ENCODE peak calls at places on chromosome 6, in eight cellular contexts. One of them, this sample, is unnamed.

GRCh38 chr6:44631968-44632367 is 244.5 kb downstream of the CDC5L start:
- DNase-seq in ovary: no peak
- DNase-seq in stomach: no peak
- DNase-seq in heart left ventricle: no peak
- DNase-seq in A549: no peak
- DNase-seq in Peyer's patch: no peak
- DNase-seq in erythroblast: no peak
- DNase-seq in IMR-90: no peak
- DNase-seq in this sample: no peak

GRCh38 chr6:72580281-72580940 is 41.5 kb upstream of the KCNQ5 start:
- DNase-seq in ovary: no peak
- DNase-seq in stomach: no peak
- DNase-seq in heart left ventricle: no peak
- DNase-seq in A549: peak; percentile 67
- DNase-seq in Peyer's patch: no peak
- DNase-seq in erythroblast: peak; percentile 84
- DNase-seq in IMR-90: peak; percentile 88
- DNase-seq in this sample: no peak

GRCh38 chr6:116419069-116419468 is 42.1 kb upstream of the CALHM6 start:
- DNase-seq in ovary: no peak
- DNase-seq in stomach: no peak
- DNase-seq in heart left ventricle: no peak
- DNase-seq in A549: no peak
- DNase-seq in Peyer's patch: no peak
- DNase-seq in erythroblast: no peak
- DNase-seq in IMR-90: peak; percentile 56
- DNase-seq in this sample: no peak

GRCh38 chr6:157312733-157313132 is 10.6 kb downstream of the TMEM242 start:
- DNase-seq in ovary: no peak
- DNase-seq in stomach: no peak
- DNase-seq in heart left ventricle: no peak
- DNase-seq in A549: no peak
- DNase-seq in Peyer's patch: no peak
- DNase-seq in erythroblast: no peak
- DNase-seq in IMR-90: peak; percentile 14
- DNase-seq in this sample: no peak

GRCh38 chr6:47242483-47243386 is 67.0 kb downstream of the TNFRSF21 start:
- DNase-seq in ovary: peak; percentile 83
- DNase-seq in stomach: peak; percentile 93
- DNase-seq in heart left ventricle: peak; percentile 90
- DNase-seq in A549: peak; percentile 82
- DNase-seq in Peyer's patch: peak; percentile 95
- DNase-seq in erythroblast: peak; percentile 92
- DNase-seq in IMR-90: peak; percentile 90
- DNase-seq in this sample: peak; percentile 52

GRCh38 chr6:164247106-164247505 is 832.6 kb downstream of the QKI start:
- DNase-seq in ovary: no peak
- DNase-seq in stomach: no peak
- DNase-seq in heart left ventricle: no peak
- DNase-seq in A549: no peak
- DNase-seq in Peyer's patch: no peak
- DNase-seq in erythroblast: no peak
- DNase-seq in IMR-90: no peak
- DNase-seq in this sample: no peak

GRCh38 chr6:116127771-116128493 is 2.0 kb upstream of the COL10A1 start:
- DNase-seq in ovary: no peak
- DNase-seq in stomach: no peak
- DNase-seq in heart left ventricle: no peak
- DNase-seq in A549: peak; percentile 24
- DNase-seq in Peyer's patch: no peak
- DNase-seq in erythroblast: no peak
- DNase-seq in IMR-90: peak; percentile 39
- DNase-seq in this sample: no peak

GRCh38 chr6:149560736-149561135 is 5.4 kb upstream of the GINM1 start:
- DNase-seq in ovary: no peak
- DNase-seq in stomach: no peak
- DNase-seq in heart left ventricle: no peak
- DNase-seq in A549: peak; percentile 36
- DNase-seq in Peyer's patch: no peak
- DNase-seq in erythroblast: no peak
- DNase-seq in IMR-90: no peak
- DNase-seq in this sample: no peak

GRCh38 chr6:39520411-39520810 is 197.9 kb upstream of the KCNK16 start:
- DNase-seq in ovary: no peak
- DNase-seq in stomach: no peak
- DNase-seq in heart left ventricle: no peak
- DNase-seq in A549: no peak
- DNase-seq in Peyer's patch: no peak
- DNase-seq in erythroblast: no peak
- DNase-seq in IMR-90: no peak
- DNase-seq in this sample: no peak

GRCh38 chr6:47319382-47319781 is 9.7 kb upstream of the TNFRSF21 start:
- DNase-seq in ovary: no peak
- DNase-seq in stomach: no peak
- DNase-seq in heart left ventricle: no peak
- DNase-seq in A549: no peak
- DNase-seq in Peyer's patch: no peak
- DNase-seq in erythroblast: no peak
- DNase-seq in IMR-90: no peak
- DNase-seq in this sample: no peak

GRCh38 chr6:125791151-125791819 is 525 bp downstream of the NCOA7 start:
- DNase-seq in ovary: peak; percentile 18
- DNase-seq in stomach: peak; percentile 48
- DNase-seq in heart left ventricle: no peak
- DNase-seq in A549: peak; percentile 71
- DNase-seq in Peyer's patch: peak; percentile 76
- DNase-seq in erythroblast: peak; percentile 67
- DNase-seq in IMR-90: peak; percentile 52
- DNase-seq in this sample: no peak

GRCh38 chr6:135210632-135211305 is 29.7 kb downstream of the MYB start:
- DNase-seq in ovary: no peak
- DNase-seq in stomach: no peak
- DNase-seq in heart left ventricle: no peak
- DNase-seq in A549: no peak
- DNase-seq in Peyer's patch: no peak
- DNase-seq in erythroblast: no peak
- DNase-seq in IMR-90: no peak
- DNase-seq in this sample: no peak
- TF ChIP-seq POLR2A in ovary: no peak
- TF ChIP-seq POLR2A in stomach: no peak
- TF ChIP-seq POLR2A in heart left ventricle: no peak
- TF ChIP-seq POLR2A in A549: no peak
- TF ChIP-seq POLR2A in Peyer's patch: no peak
- TF ChIP-seq POLR2A in erythroblast: no peak
- TF ChIP-seq POLR2A in IMR-90: no peak
- TF ChIP-seq POLR2A in this sample: no peak

DNA sequence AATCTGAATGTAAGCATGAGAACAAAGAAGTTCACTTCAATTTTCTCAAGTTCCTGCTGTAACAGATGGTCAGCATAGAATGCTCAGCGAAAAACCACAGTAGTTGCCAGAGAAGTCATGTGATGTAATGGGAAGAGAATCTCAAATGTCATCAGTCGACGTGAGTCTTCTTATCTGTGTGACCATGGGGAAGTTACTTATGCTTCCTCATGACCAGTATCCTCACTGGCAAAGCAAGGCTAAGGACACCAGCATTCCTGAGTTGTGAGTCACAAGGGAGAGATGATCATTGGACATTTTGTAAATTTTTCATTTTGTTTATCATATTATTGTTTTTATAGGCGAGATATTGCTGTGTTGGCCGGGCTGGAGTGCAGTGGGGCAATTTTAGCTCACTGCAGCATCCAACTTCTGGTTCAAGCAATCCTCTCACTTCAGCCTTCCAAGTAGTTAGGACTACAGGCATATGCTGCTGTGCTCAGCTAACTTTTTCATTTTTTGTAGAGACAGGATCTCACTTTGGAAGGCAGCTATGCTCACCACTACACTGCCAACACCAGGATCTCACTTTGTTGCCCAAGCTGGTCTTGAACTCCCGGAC is 21.9 kb downstream of the SGK1 start:
- DNase-seq in ovary: peak; percentile 48
- DNase-seq in stomach: no peak
- DNase-seq in heart left ventricle: no peak
- DNase-seq in A549: peak; percentile 92
- DNase-seq in Peyer's patch: peak; percentile 60
- DNase-seq in erythroblast: peak; percentile 87
- DNase-seq in IMR-90: peak; percentile 100
- DNase-seq in this sample: no peak
- TF ChIP-seq POLR2A in ovary: no peak
- TF ChIP-seq POLR2A in stomach: no peak
- TF ChIP-seq POLR2A in heart left ventricle: no peak
- TF ChIP-seq POLR2A in A549: no peak
- TF ChIP-seq POLR2A in Peyer's patch: no peak
- TF ChIP-seq POLR2A in erythroblast: peak; percentile 34
- TF ChIP-seq POLR2A in IMR-90: peak; percentile 40
- TF ChIP-seq POLR2A in this sample: no peak

DNA sequence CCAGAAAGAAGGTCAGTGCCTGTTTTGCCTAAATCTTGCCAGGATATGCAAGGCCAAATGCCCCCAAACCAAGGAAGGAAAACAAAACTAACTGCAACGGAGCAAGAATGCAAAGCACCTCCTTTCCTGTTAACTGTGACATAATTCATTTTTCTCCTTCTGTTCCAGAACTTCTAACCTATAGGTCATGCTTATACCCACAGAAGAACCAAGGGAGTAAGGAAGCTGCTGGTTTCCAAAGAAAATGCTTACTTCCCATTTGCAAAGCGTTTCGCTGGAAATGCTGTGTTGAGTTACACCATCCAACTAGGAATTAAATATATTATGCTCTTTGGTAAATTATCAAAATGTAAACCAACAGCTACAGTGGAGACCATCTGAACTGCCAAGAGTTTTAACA is 43.0 kb downstream of the ATXN1 start:
- DNase-seq in ovary: no peak
- DNase-seq in stomach: no peak
- DNase-seq in heart left ventricle: no peak
- DNase-seq in A549: no peak
- DNase-seq in Peyer's patch: no peak
- DNase-seq in erythroblast: no peak
- DNase-seq in IMR-90: no peak
- DNase-seq in this sample: no peak
- TF ChIP-seq POLR2A in ovary: no peak
- TF ChIP-seq POLR2A in stomach: no peak
- TF ChIP-seq POLR2A in heart left ventricle: no peak
- TF ChIP-seq POLR2A in A549: no peak
- TF ChIP-seq POLR2A in Peyer's patch: no peak
- TF ChIP-seq POLR2A in erythroblast: no peak
- TF ChIP-seq POLR2A in IMR-90: no peak
- TF ChIP-seq POLR2A in this sample: no peak

GRCh38 chr6:31042801-31043200 is 32.5 kb downstream of the MUC22 start:
- DNase-seq in ovary: peak; percentile 46
- DNase-seq in stomach: peak; percentile 73
- DNase-seq in heart left ventricle: peak; percentile 50
- DNase-seq in A549: peak; percentile 71
- DNase-seq in Peyer's patch: peak; percentile 58
- DNase-seq in erythroblast: peak; percentile 6
- DNase-seq in IMR-90: peak; percentile 50
- DNase-seq in this sample: no peak

GRCh38 chr6:31038559-31038958 is 28.3 kb downstream of the MUC22 start:
- DNase-seq in ovary: no peak
- DNase-seq in stomach: no peak
- DNase-seq in heart left ventricle: no peak
- DNase-seq in A549: no peak
- DNase-seq in Peyer's patch: no peak
- DNase-seq in erythroblast: no peak
- DNase-seq in IMR-90: no peak
- DNase-seq in this sample: no peak

GRCh38 chr6:31037692-31038091 is 27.4 kb downstream of the MUC22 start:
- DNase-seq in ovary: no peak
- DNase-seq in stomach: no peak
- DNase-seq in heart left ventricle: no peak
- DNase-seq in A549: no peak
- DNase-seq in Peyer's patch: no peak
- DNase-seq in erythroblast: no peak
- DNase-seq in IMR-90: peak; percentile 76
- DNase-seq in this sample: no peak

GRCh38 chr6:31037169-31037568 is 26.9 kb downstream of the MUC22 start:
- DNase-seq in ovary: no peak
- DNase-seq in stomach: no peak
- DNase-seq in heart left ventricle: no peak
- DNase-seq in A549: no peak
- DNase-seq in Peyer's patch: no peak
- DNase-seq in erythroblast: no peak
- DNase-seq in IMR-90: no peak
- DNase-seq in this sample: no peak

DNA sequence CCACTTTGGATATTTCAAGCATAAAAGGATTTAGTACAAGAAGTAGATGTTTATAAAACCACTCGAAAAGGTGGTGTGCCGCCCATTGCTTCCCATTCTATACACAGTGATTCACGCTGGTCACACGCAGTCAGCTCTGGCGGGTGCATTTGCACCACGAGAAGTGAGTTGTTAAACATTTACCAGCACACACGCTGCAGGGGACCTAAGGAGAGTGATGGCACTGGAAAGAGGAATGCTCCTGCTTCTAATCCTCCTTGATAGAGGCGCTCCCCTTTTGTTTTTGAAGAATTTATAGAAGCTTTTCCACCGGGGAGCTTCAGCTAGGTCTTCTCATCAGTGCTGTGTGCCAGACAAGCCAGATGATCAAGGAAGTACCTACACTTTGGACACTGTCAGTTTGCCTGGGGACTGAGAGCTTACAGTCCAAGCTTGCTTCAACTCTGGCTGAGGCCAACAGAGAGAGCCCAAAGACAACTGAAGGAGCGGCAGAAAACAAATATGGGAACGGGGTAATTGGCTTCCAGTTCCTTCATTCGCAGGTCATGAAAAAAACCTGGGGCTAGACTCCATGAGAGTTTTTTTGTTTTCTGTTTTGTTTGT is 31.2 kb downstream of the MUC22 start:
- DNase-seq in ovary: no peak
- DNase-seq in stomach: peak; percentile 63
- DNase-seq in heart left ventricle: no peak
- DNase-seq in A549: peak; percentile 68
- DNase-seq in Peyer's patch: no peak
- DNase-seq in erythroblast: no peak
- DNase-seq in IMR-90: no peak
- DNase-seq in this sample: no peak
- TF ChIP-seq POLR2A in ovary: no peak
- TF ChIP-seq POLR2A in stomach: no peak
- TF ChIP-seq POLR2A in heart left ventricle: no peak
- TF ChIP-seq POLR2A in A549: no peak
- TF ChIP-seq POLR2A in Peyer's patch: no peak
- TF ChIP-seq POLR2A in erythroblast: no peak
- TF ChIP-seq POLR2A in IMR-90: no peak
- TF ChIP-seq POLR2A in this sample: no peak

GRCh38 chr6:14499804-14500203 is 382.2 kb downstream of the CD83 start:
- DNase-seq in ovary: no peak
- DNase-seq in stomach: no peak
- DNase-seq in heart left ventricle: no peak
- DNase-seq in A549: peak; percentile 63
- DNase-seq in Peyer's patch: no peak
- DNase-seq in erythroblast: no peak
- DNase-seq in IMR-90: peak; percentile 87
- DNase-seq in this sample: no peak
- TF ChIP-seq POLR2A in ovary: no peak
- TF ChIP-seq POLR2A in stomach: no peak
- TF ChIP-seq POLR2A in heart left ventricle: no peak
- TF ChIP-seq POLR2A in A549: no peak
- TF ChIP-seq POLR2A in Peyer's patch: no peak
- TF ChIP-seq POLR2A in erythroblast: no peak
- TF ChIP-seq POLR2A in IMR-90: no peak
- TF ChIP-seq POLR2A in this sample: no peak